ENCODE peak calls at places on chromosomes 7 and 10, in five cellular contexts. V, F, O, Z and E are unnamed samples. For H3K4me1, the result is how much of the 10 kb centered on the place peaks cover.

GRCh38 chr7:116259821-116260440 is 49.6 kb downstream of the TES start:
- DNase-seq in F (peak), Z (no peak), V (no peak), O (no peak), E (no peak)

GRCh38 chr7:150923191-150923590 is 54.9 kb downstream of the KCNH2 start:
- DNase-seq in V (no peak), O (no peak), F (no peak), Z (no peak), E (no peak)

GRCh38 chr10:21398549-21399345 is 126.7 kb downstream of the SKIDA1 start:
- DNase-seq in V (no peak), Z (no peak), F (no peak), O (no peak), E (no peak)

GRCh38 chr7:111175908-111176307 is 85.0 kb downstream of the LRRN3 start:
- DNase-seq in F (no peak), V (no peak), O (no peak), Z (no peak), E (no peak)

GRCh38 chr7:128406147-128406985 is 3.4 kb downstream of the IMPDH1 start:
- DNase-seq in F (no peak), V (no peak), O (no peak), Z (no peak), E (no peak)

GRCh38 chr7:128254470-128254869 is 13.4 kb downstream of the LEP start:
- DNase-seq in V (no peak), Z (no peak), O (no peak), F (no peak), E (no peak)

GRCh38 chr7:141685285-141686035 is 16.5 kb downstream of the DENND11 start:
- DNase-seq in F (no peak), V (no peak), O (no peak), Z (peak), E (no peak)

GRCh38 chr10:99658622-99659030 is 683 bp upstream of the ENTPD7 start:
- DNase-seq in F (peak), V (no peak), O (peak), Z (peak), E (peak)

GRCh38 chr7:2621061-2621828 is 10.5 kb upstream of the TTYH3 start:
- DNase-seq in V (no peak), Z (peak), O (peak), F (peak), E (peak)

GRCh38 chr7:130921391-130922180 is 187.6 kb upstream of the KLF14 start:
- DNase-seq in O (no peak), F (peak), Z (no peak), V (peak), E (no peak)

GRCh38 chr10:128481152-128481551 is 354.9 kb upstream of the MKI67 start:
- DNase-seq in O (no peak), V (no peak), F (no peak), Z (no peak), E (peak)

GRCh38 chr10:14758451-14758850 is 16.2 kb downstream of the FAM107B start:
- DNase-seq in O (no peak), F (no peak), Z (no peak), V (peak), E (no peak)

GRCh38 chr7:147990837-147991236 is 599.7 kb upstream of the C7orf33 start:
- DNase-seq in Z (no peak), F (no peak), O (no peak), V (no peak), E (no peak)

GRCh38 chr10:4353964-4354363 is 472.0 kb upstream of the AKR1E2 start:
- DNase-seq in F (peak), V (no peak), Z (no peak), O (no peak), E (no peak)

GRCh38 chr10:123913688-123914268 is 22.2 kb upstream of the CPXM2 start:
- DNase-seq in Z (no peak), F (peak), O (peak), V (no peak), E (no peak)

GRCh38 chr10:79142064-79142491 is 73.3 kb downstream of the ZMIZ1 start:
- DNase-seq in V (no peak), Z (no peak), F (peak), O (no peak), E (no peak)
- H3K4me1 ChIP-seq in V (half or more), Z (under half), F (half or more), O (under half), E (half or more)

GRCh38 chr7:33589911-33590310 is 315.4 kb upstream of the BMPER start:
- DNase-seq in F (no peak), V (no peak), O (no peak), Z (no peak), E (no peak)
- H3K27ac ChIP-seq in F (no peak), V (no peak), O (no peak), Z (no peak), E (no peak)

GRCh38 chr10:91034494-91035157 is 113.7 kb upstream of the ANKRD1 start:
- DNase-seq in F (peak), O (no peak), V (no peak), Z (peak), E (peak)
- TF ChIP-seq CTCF in F (no peak), O (no peak), V (no peak), Z (no peak), E (no peak)

GRCh38 chr10:114166053-114166452 is 8.0 kb downstream of the CCDC186 start:
- DNase-seq in Z (no peak), F (peak), V (no peak), O (no peak), E (no peak)
- H3K4me1 ChIP-seq in Z (under half), F (under half), V (under half), O (under half), E (under half)

DNA sequence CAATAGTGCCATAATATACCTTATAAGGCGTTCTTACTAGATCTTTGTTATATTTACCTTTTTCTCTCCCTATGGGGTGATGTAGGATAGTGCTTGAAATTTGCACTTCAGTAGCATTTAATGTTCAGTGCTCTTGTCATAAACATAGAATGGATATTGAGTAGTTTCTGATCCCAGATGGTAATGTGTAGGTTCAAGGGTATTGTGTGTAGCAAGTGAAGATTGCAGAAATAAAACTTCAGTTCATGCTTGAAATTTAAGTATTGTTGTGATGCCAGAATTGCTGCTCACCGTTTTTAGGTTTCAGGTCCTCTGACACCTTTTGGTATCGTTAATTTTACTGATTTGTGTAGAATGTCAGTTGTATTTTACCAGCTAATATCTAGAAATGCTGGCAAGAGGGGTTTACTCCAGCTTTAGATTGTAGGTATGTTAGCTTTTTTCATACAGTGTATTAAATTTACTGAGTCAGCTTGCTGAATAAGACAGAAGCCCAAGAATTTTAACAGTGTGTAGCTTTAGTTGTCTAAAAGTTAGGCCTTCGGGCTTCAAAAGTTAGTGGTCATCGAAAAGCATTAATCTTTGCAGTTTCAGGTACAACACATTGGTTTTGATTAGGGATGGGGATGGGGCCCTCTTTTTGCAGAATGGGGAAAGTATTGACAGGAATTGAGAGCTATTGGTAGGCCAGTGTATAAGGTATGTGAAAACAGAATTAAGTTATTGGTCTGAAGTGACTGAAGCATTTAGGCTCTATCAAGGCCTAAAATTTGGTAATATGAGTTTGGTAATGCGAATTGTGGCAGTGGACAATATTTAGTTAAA is 2.0 kb downstream of the PTEN start:
- DNase-seq in O (no peak), V (no peak), Z (no peak), F (no peak), E (no peak)
- H3K27ac ChIP-seq in O (peak), V (peak), Z (peak), F (peak), E (peak)

DNA sequence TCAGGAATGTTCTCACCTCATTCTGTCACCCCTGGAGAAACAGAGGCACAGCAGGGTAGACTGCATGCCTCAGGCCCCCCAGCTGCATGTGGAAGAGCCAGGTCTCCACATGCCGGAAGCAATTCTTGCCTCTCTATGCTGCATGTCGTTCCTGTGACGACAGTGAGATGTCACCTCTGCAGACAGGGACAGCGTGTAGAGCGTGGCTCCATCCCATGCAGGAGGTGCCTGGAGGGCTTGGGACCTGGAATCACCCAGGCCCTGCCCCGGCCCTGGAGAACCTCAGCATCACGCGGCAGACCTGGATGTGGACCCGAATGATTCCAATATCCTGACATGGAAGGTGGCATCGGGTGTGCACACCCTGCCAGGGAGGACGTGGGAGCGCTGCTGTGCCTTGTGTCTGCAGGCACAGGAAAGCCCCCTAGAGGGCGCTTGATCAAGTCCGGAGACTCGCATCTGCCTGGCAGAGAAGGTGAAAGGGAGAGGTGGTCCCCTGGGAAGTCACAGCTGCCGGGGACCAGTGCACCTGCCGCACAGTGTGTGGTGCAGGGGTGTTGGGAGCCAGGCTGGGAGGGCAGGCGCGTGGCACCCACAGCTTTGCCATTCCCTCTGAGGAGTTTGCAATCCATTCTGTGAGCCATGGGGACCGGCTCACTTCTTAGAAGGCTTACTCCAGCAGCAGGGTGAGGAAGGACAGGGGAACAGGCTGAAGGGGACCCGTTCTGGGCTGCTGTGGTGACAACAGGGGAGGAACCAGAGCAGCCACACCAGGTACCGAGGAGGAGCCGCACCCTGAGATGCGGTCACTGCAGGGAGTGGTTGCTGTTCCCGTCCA is 45.3 kb upstream of the EN2 start:
- DNase-seq in V (no peak), F (peak), O (peak), Z (peak), E (peak)
- TF ChIP-seq CTCF in V (peak), F (peak), O (peak), Z (peak), E (peak)

GRCh38 chr10:70232859-70233108 is 445 bp downstream of the PPA1 start:
- DNase-seq in F (no peak), O (no peak), V (peak), Z (no peak), E (no peak)

GRCh38 chr10:70232155-70232858 is 922 bp downstream of the PPA1 start:
- DNase-seq in Z (peak), V (peak), F (peak), O (peak), E (peak)

GRCh38 chr10:70223728-70224127 is 9.5 kb downstream of the PPA1 start:
- DNase-seq in F (no peak), Z (no peak), V (no peak), O (no peak), E (no peak)

GRCh38 chr10:70228503-70228902 is 4.7 kb downstream of the PPA1 start:
- DNase-seq in F (no peak), Z (no peak), V (peak), O (no peak), E (no peak)

GRCh38 chr10:70227548-70228320 is 5.5 kb downstream of the PPA1 start:
- DNase-seq in F (no peak), Z (no peak), O (no peak), V (peak), E (no peak)
- H3K4me1 ChIP-seq in F (under half), Z (under half), O (under half), V (under half), E (under half)

GRCh38 chr7:157616426-157616825 is 279.6 kb downstream of the DNAJB6 start:
- DNase-seq in Z (no peak), V (no peak), O (no peak), F (no peak), E (no peak)
- H3K27ac ChIP-seq in Z (no peak), V (no peak), O (no peak), F (no peak), E (no peak)

DNA sequence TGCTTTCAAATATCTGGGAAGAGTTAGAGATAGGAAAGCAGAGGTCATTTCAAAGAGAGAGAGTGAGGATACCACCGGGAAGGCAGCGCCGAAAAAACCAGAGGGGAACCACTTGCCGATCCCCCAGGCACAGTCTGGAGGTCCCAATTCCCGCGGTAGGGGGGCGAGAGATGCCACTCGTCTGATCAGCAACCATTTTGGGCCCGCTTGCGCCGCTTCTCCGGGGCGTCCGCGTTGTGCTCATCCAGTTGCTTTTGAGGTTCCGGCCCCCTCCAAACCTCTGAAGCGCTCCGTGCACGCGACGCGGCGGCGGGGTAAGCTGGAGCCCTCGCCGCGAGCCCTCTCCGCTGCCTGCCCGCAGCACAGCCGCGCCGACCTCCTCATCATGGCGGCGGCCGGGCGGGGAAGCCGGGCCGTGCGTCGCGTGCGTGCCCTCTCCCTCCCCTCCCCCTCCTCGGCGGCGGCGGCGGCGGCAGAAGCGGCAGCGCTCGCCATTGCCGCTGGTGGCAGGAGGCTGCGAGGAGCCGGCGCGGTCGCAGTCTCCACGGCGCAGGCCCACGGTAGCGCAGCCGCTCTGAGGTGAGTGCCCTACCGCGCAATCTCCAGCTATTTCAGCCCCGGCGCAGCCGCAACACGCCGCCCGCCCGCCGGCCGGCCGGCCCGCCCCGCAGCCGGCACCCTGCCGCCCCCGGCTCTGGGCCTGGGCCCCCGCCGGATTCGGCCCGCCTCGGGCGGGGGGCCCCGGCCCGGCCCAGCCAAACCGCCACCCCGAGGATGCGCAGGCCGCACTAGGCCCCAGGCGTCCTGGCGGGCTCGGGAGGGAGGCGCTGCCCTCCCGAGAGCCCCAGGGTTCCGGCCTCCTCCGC is at the start of gene NRF1:
- DNase-seq in V (peak), F (peak), Z (peak), O (peak), E (peak)
- TF ChIP-seq CTCF in V (peak), F (peak), Z (peak), O (no peak), E (no peak)

GRCh38 chr10:9262770-9263169 is 1208.3 kb downstream of the GATA3 start:
- DNase-seq in Z (no peak), F (no peak), O (no peak), V (no peak), E (no peak)
- H3K4me1 ChIP-seq in Z (under half), F (under half), O (under half), V (under half), E (under half)